ENCODE peak calls at places on chromosome X, in five cellular contexts. Z, E, O, Q and U are unnamed samples.

GRCh38 chrX:15465896-15466651 is 27.1 kb downstream of the PIR start:
- DNase-seq in Q (no peak), O (peak; percentile 32), E (peak; percentile 52), Z (peak; percentile 5), U (no peak)

GRCh38 chrX:107551546-107551945 is 76.8 kb upstream of the PRPS1 start:
- DNase-seq in E (no peak), Q (no peak), O (no peak), Z (no peak), U (peak; percentile 23)

GRCh38 chrX:38116706-38117105 is 104.0 kb downstream of the SRPX start:
- DNase-seq in Z (no peak), Q (no peak), O (no peak), E (no peak), U (no peak)

GRCh38 chrX:118356154-118356701 is 10.3 kb downstream of the WDR44 start:
- DNase-seq in Z (no peak), Q (no peak), E (no peak), O (no peak), U (no peak)

GRCh38 chrX:107738272-107738671 is 37.3 kb downstream of the TSC22D3 start:
- DNase-seq in E (no peak), Z (no peak), O (no peak), Q (no peak), U (no peak)

GRCh38 chrX:7068939-7069367 is 78.6 kb upstream of the STS start:
- DNase-seq in E (peak; percentile 44), Q (no peak), Z (peak; percentile 9), O (no peak), U (no peak)

GRCh38 chrX:100076031-100076430 is 334.0 kb downstream of the PCDH19 start:
- DNase-seq in Z (no peak), E (peak; percentile 19), O (no peak), Q (no peak), U (no peak)

GRCh38 chrX:43580621-43581020 is 75.5 kb upstream of the MAOA start:
- DNase-seq in E (no peak), O (no peak), Q (no peak), Z (no peak), U (no peak)

GRCh38 chrX:65828599-65828998 is 161.1 kb downstream of the MSN start:
- DNase-seq in E (no peak), O (no peak), Z (no peak), Q (no peak), U (no peak)
- H3K4me3 ChIP-seq in E (no peak overlapping the region), O (no peak overlapping the region), Z (no peak overlapping the region), Q (no peak overlapping the region), U (no peak overlapping the region)

GRCh38 chrX:8319359-8319758 is 145.3 kb upstream of the VCX3B start:
- DNase-seq in O (no peak), Q (no peak), E (peak; percentile 23), Z (no peak), U (no peak)

DNA sequence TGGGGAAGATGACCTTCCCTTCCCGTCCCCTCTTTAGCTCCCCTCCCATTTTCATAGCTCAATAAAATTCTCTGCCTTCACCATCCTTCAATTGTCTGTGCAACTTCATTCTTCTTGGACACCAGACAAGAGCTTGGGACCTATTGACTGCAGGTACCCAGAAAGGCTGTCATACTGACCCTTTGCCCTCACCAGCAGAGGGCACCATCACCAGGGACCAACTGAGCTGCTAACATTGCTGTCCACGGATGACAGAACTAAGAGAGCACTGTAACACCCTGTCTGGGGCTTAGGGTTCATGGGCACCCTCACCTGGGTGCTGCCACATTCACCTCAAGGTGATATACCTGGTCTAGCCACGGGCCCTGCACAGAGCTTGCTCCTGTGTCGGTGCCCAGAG is 141.3 kb upstream of the VCX3B start:
- DNase-seq in O (no peak), Q (no peak), E (peak; percentile 24), Z (no peak), U (no peak)
- TF ChIP-seq CTCF in O (no peak), Q (no peak), E (peak; percentile 67), Z (peak; percentile 10), U (peak; percentile 18)

DNA sequence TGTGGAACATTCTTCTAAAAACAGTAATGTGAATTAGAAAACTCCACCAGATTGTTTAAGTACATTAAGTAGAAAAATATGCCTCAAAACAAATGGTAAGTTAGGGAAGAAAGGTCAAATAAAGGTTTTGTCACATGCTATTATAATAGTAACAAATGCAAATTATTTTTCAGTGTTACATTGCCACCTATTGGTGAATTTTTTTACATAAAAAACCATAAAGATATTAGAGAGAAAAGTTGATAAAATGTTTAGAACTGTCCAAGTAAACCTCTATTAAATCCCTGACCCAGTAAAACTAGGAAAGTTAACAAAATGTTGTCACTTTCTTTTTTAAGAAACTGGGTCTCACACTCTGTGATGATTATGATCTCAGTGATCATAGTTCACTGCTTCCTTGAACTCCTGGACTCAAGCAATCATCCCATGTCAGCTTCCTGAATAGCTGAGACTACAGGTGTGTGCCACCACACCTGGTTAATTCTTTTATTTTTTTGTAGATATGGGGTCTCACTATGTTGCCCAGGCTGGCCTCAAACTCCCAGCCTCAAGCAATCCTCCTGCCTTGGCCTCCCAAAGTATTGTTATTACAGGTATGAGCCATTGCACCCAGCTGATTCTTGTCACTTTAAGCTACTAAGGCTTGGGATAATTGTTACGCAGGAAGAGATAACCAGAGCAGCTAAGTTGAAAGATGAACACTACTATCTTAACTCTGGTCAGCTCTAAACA is 157.6 kb downstream of the ATRX start:
- DNase-seq in Z (no peak), O (peak; percentile 1), E (no peak), Q (no peak), U (no peak)
- H3K4me3 ChIP-seq in Z (no peak overlapping the region), O (no peak overlapping the region), E (no peak overlapping the region), Q (no peak overlapping the region), U (no peak overlapping the region)

DNA sequence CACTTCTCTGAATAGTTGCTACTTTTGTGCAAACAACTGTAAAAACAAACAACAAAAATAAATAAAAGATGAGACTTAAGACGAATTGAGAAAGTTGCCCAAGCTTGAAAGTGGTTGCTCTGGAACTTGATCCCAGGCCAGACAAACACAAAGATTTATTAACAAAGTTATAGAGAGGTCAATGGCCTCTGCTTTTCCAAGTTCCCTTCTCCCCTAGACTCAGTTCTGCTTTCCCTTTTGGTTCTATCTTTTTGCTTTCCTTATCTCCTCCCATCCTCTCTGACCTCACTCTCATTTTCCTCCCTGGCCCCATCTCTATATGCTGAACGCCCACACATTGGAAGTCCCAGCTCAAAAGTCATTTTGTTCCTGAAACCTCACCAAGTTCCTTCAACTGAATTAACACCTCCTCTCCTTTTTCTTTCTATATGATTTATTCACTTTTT is 82.7 kb downstream of the MXRA5 start:
- DNase-seq in Z (no peak), Q (no peak), O (peak; percentile 25), E (no peak), U (no peak)
- TF ChIP-seq CTCF in Z (no peak), Q (no peak), O (no peak), E (no peak), U (no peak)

DNA sequence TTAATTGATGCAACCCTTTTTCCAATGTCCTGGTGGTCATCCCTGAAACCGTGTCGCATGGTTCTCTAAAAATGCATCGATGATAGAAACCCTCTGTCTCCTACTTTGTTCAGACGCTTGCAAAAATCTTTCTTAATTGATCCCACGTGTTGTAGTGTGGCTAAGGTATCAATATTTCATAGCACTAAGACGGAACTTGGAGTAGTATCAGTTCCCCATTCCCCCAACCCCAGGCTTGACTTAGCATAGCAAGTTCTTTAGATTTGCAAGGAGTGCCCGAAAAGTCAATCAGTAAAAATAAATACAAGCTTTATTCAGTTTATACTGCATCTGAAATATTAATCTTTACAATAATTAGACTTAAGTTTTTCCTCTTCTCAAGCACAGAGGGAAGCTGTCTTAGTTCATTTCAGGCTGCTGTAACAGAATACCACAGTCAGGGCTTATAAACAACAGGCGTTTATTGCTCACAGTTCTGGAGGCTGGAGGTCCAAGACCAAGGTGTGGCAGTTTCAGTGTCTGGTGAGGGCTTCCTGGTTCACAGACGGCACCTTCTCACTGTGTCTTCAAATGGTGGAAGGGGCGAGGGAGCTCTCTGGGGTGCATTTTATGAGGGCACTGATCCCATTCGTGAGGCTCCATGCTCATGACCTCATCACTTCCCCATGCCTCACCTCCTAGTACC is 115.5 kb upstream of the MXRA5 start:
- DNase-seq in E (no peak), O (peak; percentile 21), Z (no peak), Q (no peak), U (no peak)
- H3K4me3 ChIP-seq in E (no peak overlapping the region), O (peak overlapping the region; percentile 43), Z (no peak overlapping the region), Q (no peak overlapping the region), U (no peak overlapping the region)

GRCh38 chrX:53190363-53190960 is 34.5 kb downstream of the KDM5C start:
- DNase-seq in O (no peak), E (peak; percentile 67), Q (no peak), Z (peak; percentile 32), U (no peak)
- TF ChIP-seq CTCF in O (no peak), E (peak; percentile 62), Q (no peak), Z (no peak), U (peak; percentile 8)

DNA sequence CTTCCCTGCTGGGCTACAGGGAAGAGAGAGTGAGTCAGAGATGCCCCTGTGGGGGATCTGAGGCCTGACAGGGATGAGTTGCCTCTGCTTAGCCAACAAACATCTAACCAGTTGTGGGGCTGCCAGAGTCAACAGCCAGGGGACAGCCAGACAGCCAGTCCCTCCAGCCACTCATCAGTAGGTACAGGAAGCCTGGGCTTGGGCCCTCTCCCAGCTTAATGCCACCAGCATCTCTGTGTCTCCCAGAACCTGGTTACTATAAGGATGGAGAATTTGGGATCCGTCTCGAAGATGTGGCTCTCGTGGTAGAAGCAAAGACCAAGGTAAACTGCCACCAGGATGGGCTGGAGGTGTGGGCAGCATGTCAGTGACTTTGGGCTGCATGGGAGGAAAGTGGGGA is 17.3 kb upstream of the SASH3 start:
- DNase-seq in Q (no peak), O (no peak), Z (no peak), E (no peak), U (no peak)
- H3K4me3 ChIP-seq in Q (no peak overlapping the region), O (no peak overlapping the region), Z (no peak overlapping the region), E (no peak overlapping the region), U (no peak overlapping the region)

DNA sequence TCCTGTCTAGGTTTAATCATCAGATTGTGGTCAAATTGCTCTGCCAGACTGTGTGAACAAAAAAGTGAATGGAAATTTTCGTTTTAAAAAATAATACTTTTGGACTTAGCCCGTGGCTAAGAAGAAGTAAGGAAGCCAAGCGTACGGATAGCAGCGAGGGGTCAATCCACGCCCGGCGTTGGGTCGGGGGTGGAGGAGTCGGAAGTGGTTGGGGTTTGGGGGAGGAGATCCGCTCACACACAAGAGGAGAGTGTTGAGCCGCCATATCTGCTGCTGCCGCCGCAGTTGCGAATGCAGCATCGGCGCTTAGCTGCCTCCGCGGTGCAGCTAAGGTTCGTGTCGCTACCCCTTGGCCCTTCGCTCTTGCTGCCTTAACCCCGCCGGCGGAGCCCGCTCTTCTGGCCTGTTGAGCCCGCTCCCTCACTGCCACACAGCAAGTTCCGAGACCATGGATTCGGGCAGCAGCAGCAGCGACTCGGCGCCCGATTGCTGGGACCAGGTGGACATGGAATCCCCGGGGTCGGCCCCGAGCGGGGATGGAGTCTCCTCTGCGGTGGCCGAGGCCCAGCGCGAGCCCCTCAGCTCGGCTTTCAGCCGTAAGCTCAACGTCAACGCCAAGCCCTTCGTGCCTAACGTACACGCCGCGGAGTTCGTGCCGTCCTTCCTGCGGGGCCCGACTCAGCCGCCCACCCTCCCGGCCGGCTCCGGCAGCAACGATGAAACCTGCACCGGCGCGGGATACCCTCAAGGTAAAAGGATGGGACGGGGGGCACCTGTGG is at the start of gene GSPT2:
- DNase-seq in Z (peak; percentile 60), E (peak; percentile 59), O (peak; percentile 87), Q (peak; percentile 58), U (peak; percentile 13)
- TF ChIP-seq CTCF in Z (no peak), E (no peak), O (no peak), Q (no peak), U (no peak)